ENCODE peak calls at places on chromosomes 11 and 22, in nine cellular contexts. A is stimulated activated CD4-positive, alpha-beta T cell treated with anti-CD3 and anti-CD28 coated beads, Interleukin-2, amount 100 ng/mL, for 4 hours; F is psoas muscle; X is nucleus accumbens; O is AG04449; B is left cardiac atrium; T is head of caudate nucleus; L is neural progenitor cell; E is activated T-helper 1 cell treated with Interleukin-2 at 50 U/mL for 16 hours. H is an unnamed sample.

GRCh38 chr22:44406581-44407403 is 91.2 kb downstream of the RTL6 start:
- DNase-seq in A (no peak), F (peak), X (no peak), O (peak), B (no peak), T (no peak), L (no peak), E (no peak), H (peak)

GRCh38 chr22:27207907-27208306 is 550.5 kb downstream of the MIAT start:
- DNase-seq in A (no peak), F (no peak), X (no peak), O (no peak), B (no peak), T (no peak), L (no peak), E (no peak), H (no peak)

GRCh38 chr22:43796567-43796966 is 15.5 kb downstream of the EFCAB6 start:
- DNase-seq in A (no peak), F (no peak), X (peak), O (peak), B (no peak), T (peak), L (peak), E (no peak), H (no peak)

GRCh38 chr11:7351228-7351627 is 99.5 kb downstream of the SYT9 start:
- DNase-seq in A (no peak), F (no peak), X (no peak), O (no peak), B (no peak), T (no peak), L (no peak), E (no peak), H (no peak)

GRCh38 chr11:68076371-68077042 is 37.7 kb downstream of the TCIRG1 start:
- DNase-seq in A (no peak), F (no peak), X (no peak), O (no peak), B (no peak), T (no peak), L (peak), E (no peak), H (no peak)

GRCh38 chr11:112822478-112823274 is 138.5 kb upstream of the NCAM1 start:
- DNase-seq in A (no peak), F (no peak), X (no peak), O (no peak), B (no peak), T (no peak), L (peak), E (no peak), H (no peak)

GRCh38 chr11:120259241-120259640 is 19.3 kb downstream of the POU2F3 start:
- DNase-seq in A (no peak), F (no peak), X (no peak), O (no peak), B (no peak), T (no peak), L (no peak), E (no peak), H (no peak)

GRCh38 chr11:12539570-12539969 is 134.7 kb upstream of the TEAD1 start:
- DNase-seq in A (no peak), F (no peak), X (no peak), O (peak), B (no peak), T (no peak), L (no peak), E (no peak), H (no peak)

GRCh38 chr22:19106886-19107729 is 15.1 kb downstream of the DGCR2 start:
- DNase-seq in A (no peak), F (no peak), X (no peak), O (no peak), B (no peak), T (no peak), L (no peak), E (no peak), H (peak)

GRCh38 chr11:133969072-133969471 is 12.3 kb upstream of the IGSF9B start:
- DNase-seq in A (no peak), F (no peak), X (no peak), O (no peak), B (no peak), T (no peak), L (no peak), E (no peak), H (no peak)

GRCh38 chr22:42644422-42645340 is 4.3 kb upstream of the ATP5MGL start:
- DNase-seq in A (no peak), F (peak), X (no peak), O (no peak), B (peak), T (no peak), L (no peak), E (no peak), H (peak)

GRCh38 chr11:109132539-109132938 is 289.5 kb upstream of the C11orf87 start:
- DNase-seq in A (no peak), F (no peak), X (no peak), O (no peak), B (no peak), T (no peak), L (no peak), E (no peak), H (no peak)

GRCh38 chr11:33942954-33943353 is 51.1 kb upstream of the LMO2 start:
- DNase-seq in A (no peak), F (peak), X (no peak), O (no peak), B (peak), T (no peak), L (no peak), E (no peak), H (peak)

H was measured in aorta.